ENCODE peak calls at places on chromosomes 11 and 22, in six cellular contexts. M, A, Q, H, P and X are unnamed samples.
A peak's percentile ranks its signal among the peaks of the same experiment; 100 is the strongest.

GRCh38 chr11:94800394-94800793 is 32.2 kb downstream of the AMOTL1 start:
- DNase-seq in M (no peak), A (peak; percentile 83), Q (no peak), H (no peak), P (peak; percentile 79), X (no peak)

GRCh38 chr22:25840883-25841282 is 98.9 kb downstream of the MYO18B start:
- DNase-seq in M (no peak), A (no peak), Q (no peak), H (no peak), P (no peak), X (no peak)

GRCh38 chr11:114606003-114606801 is 10.6 kb upstream of the NXPE4 start:
- DNase-seq in M (no peak), A (peak; percentile 20), Q (no peak), H (no peak), P (no peak), X (no peak)

GRCh38 chr22:35804421-35804820 is 86.7 kb downstream of the APOL5 start:
- DNase-seq in M (no peak), A (no peak), Q (no peak), H (no peak), P (no peak), X (no peak)

GRCh38 chr22:17807571-17808410 is 33.5 kb upstream of the BID start:
- DNase-seq in M (peak; percentile 43), A (peak; percentile 70), Q (no peak), H (peak; percentile 72), P (no peak), X (no peak)

GRCh38 chr22:35380537-35381423 is at the start of gene HMOX1:
- DNase-seq in M (peak; percentile 76), A (peak; percentile 94), Q (peak; percentile 68), H (peak; percentile 100), P (peak; percentile 98), X (peak; percentile 90)

GRCh38 chr11:70080763-70081162 is 2.6 kb downstream of the ANO1 start:
- DNase-seq in M (no peak), A (no peak), Q (peak; percentile 52), H (peak; percentile 67), P (no peak), X (no peak)

GRCh38 chr22:22591348-22592299 is 32.6 kb upstream of the PRAME start:
- DNase-seq in M (no peak), A (no peak), Q (no peak), H (no peak), P (no peak), X (no peak)

GRCh38 chr22:25386538-25386884 is 167.1 kb downstream of the CRYBB2 start:
- DNase-seq in M (no peak), A (no peak), Q (no peak), H (peak; percentile 81), P (no peak), X (no peak)

GRCh38 chr11:61765550-61766253 is 13.3 kb downstream of the MYRF start:
- DNase-seq in M (no peak), A (no peak), Q (no peak), H (peak; percentile 70), P (no peak), X (no peak)

GRCh38 chr11:12600829-12601228 is 73.4 kb upstream of the TEAD1 start:
- DNase-seq in M (no peak), A (no peak), Q (no peak), H (no peak), P (no peak), X (no peak)

GRCh38 chr11:130886704-130887103 is 29.6 kb downstream of the SNX19 start:
- DNase-seq in M (no peak), A (no peak), Q (no peak), H (no peak), P (no peak), X (no peak)

GRCh38 chr11:114102993-114103896 is 43.7 kb downstream of the ZBTB16 start:
- DNase-seq in M (no peak), A (no peak), Q (no peak), H (no peak), P (no peak), X (no peak)

GRCh38 chr22:42174062-42174461 is 43.5 kb upstream of the CYP2D6 start:
- DNase-seq in M (peak; percentile 20), A (peak; percentile 50), Q (no peak), H (no peak), P (no peak), X (no peak)

GRCh38 chr11:68264244-68264643 is 7.5 kb downstream of the C11orf24 start:
- DNase-seq in M (no peak), A (no peak), Q (no peak), H (no peak), P (no peak), X (no peak)

GRCh38 chr11:14422052-14422813 is 63.2 kb upstream of the RRAS2 start:
- DNase-seq in M (peak; percentile 100), A (peak; percentile 100), Q (peak; percentile 85), H (peak; percentile 84), P (peak; percentile 89), X (peak; percentile 89)

GRCh38 chr22:24768537-24769374 is 5.8 kb downstream of the PIWIL3 start:
- DNase-seq in M (peak; percentile 32), A (peak; percentile 65), Q (peak; percentile 61), H (no peak), P (no peak), X (peak; percentile 74)

DNA sequence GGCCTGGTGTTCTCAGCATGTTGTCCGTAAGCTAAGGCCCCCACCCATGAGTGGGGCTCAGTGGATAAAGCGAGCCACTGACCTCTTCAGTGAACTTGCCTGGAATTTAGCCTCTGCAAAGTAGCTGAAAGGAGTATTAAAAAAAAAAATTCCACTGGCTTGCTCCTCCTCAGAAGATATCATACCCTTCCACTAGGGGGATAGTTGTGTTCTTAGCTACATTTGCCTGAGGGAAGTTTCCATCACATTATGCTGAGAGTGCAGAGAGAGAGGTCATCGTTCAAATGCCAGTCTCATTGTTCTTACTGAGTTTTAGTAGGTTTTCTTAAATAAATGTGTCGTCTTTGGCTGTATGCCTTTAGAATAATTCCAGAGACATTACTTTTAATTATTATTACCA is 879.7 kb downstream of the JRKL start:
- DNase-seq in M (no peak), A (no peak), Q (no peak), H (no peak), P (no peak), X (no peak)
- TF ChIP-seq CTCF in M (no peak), A (no peak), Q (no peak), H (no peak), P (no peak), X (peak; percentile 53)

GRCh38 chr22:38074181-38075104 is 9.5 kb downstream of the SLC16A8 start:
- DNase-seq in M (peak; percentile 10), A (peak; percentile 37), Q (no peak), H (peak; percentile 70), P (no peak), X (peak; percentile 79)
- TF ChIP-seq CTCF in M (peak; percentile 61), A (peak; percentile 55), Q (no peak), H (no peak), P (no peak), X (peak; percentile 66)

GRCh38 chr22:20110359-20110985 is 5.4 kb upstream of the RANBP1 start:
- DNase-seq in M (no peak), A (no peak), Q (no peak), H (peak; percentile 37), P (no peak), X (peak; percentile 8)

GRCh38 chr22:20112623-20113511 is 3.0 kb upstream of the RANBP1 start:
- DNase-seq in M (no peak), A (no peak), Q (no peak), H (peak; percentile 59), P (no peak), X (peak; percentile 13)

GRCh38 chr22:20109411-20110358 is 6.2 kb upstream of the RANBP1 start:
- DNase-seq in M (no peak), A (no peak), Q (no peak), H (peak; percentile 70), P (no peak), X (peak; percentile 15)

GRCh38 chr22:20111689-20112622 is 3.9 kb upstream of the RANBP1 start:
- DNase-seq in M (no peak), A (no peak), Q (no peak), H (peak; percentile 32), P (no peak), X (peak; percentile 17)

DNA sequence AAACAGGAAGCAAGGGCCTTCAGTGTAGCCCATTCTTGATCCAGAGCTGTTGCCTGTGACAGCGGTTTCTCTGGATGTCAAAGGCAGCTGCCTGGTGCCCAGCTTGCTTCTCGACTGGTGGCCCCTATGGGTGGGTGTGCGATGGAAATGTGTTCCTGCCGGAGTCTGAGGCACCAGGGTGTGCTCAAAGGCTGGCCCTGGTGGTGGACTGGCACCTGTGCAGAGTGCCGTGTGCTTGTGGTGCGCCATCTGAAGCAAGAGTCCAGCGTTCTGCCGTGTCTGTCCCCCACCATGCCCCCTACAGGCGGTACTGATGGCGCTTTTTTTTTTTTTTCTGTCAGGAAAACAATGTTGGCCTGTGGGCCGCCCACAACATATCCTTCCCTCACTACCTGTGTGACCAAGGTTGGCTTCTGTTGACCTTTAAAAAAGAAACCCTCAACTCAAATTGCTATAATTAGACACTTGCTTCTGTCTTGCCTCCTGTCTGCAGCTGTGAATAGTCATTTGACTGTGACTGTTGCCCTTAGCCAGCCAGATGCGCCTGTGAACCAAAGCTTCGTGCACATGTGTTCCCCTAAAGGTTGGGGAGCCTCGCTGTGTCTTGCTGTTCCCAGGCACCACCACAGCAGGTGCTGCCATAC is 4.7 kb upstream of the RANBP1 start:
- DNase-seq in M (no peak), A (peak; percentile 22), Q (peak; percentile 54), H (peak; percentile 52), P (no peak), X (peak; percentile 42)
- TF ChIP-seq CTCF in M (peak; percentile 53), A (peak; percentile 43), Q (peak; percentile 25), H (no peak), P (peak; percentile 6), X (peak; percentile 71)

DNA sequence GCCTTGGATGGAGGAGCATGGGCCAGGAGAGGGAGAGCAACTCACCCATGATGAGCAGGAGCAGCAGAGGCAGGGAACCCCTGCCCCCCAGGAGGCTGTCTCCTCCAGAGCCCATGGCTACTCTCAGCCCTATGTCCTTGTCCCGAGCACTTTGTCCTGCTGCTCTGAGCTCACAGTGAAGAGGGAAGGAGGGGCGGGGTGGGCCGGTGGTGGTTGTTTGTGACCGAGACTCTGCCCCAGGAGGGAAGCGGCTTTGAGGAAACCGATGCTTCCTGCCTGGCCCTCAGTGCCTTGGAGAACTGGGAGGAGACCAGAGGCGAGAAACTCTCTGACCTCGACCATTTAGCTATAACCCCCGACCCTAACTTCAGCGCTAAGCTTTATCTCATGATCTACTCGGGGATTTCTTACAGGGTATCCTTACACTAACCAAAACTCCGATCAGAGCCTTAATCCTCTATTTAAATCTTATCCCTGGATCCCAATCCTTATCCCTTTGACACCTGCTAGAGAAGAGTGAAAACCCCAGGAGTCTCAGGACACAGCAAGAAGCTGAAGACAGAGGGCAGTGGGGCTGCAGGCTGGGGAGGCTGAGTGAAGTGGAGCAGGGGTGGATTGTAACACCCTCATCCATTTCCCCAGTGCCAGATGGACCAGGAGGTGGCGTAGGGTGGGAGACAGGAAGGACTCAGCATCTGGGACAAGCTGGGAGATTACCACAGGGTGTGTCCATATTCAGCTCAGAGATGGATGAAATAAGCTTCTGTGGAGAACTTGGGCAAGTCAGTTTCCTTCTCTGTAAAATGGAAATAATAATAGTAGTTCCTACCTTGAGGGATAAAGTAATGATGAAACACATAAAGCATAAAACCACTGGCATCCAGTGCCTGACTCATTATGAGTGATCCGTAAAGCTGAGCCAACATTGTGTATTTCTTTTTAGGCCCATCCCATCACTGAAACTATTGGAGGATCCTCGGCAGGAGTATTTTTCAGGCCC is at the start of gene ROBO4:
- DNase-seq in M (peak; percentile 66), A (peak; percentile 91), Q (no peak), H (no peak), P (peak; percentile 79), X (no peak)
- TF ChIP-seq CTCF in M (no peak), A (peak; percentile 21), Q (no peak), H (no peak), P (no peak), X (no peak)